ENCODE peak calls at places on chromosomes 16 and 17, in six cellular contexts. U is naive thymus-derived CD4-positive, alpha-beta T cell; O is IMR-90; R is mesendoderm; T is epithelial cell of proximal tubule; C is OCI-LY7. V is an unnamed sample.

GRCh38 chr17:73595068-73595865 is 49.0 kb downstream of the SDK2 start:
- DNase-seq in U (peak), O (no peak), R (peak), T (no peak), C (peak), V (no peak)

GRCh38 chr17:45175759-45176140 is 14.1 kb downstream of the HEXIM2 start:
- DNase-seq in U (no peak), O (no peak), R (no peak), T (no peak), C (no peak), V (no peak)

GRCh38 chr17:82246365-82247174 is 17.7 kb downstream of the SLC16A3 start:
- DNase-seq in U (no peak), O (peak), R (no peak), T (no peak), C (no peak), V (no peak)

GRCh38 chr17:82527893-82528292 is 8.4 kb downstream of the FOXK2 start:
- DNase-seq in U (no peak), O (no peak), R (no peak), T (no peak), C (no peak), V (no peak)

GRCh38 chr16:27617678-27618077 is 67.7 kb downstream of the KATNIP start:
- DNase-seq in U (no peak), O (no peak), R (no peak), T (no peak), C (no peak), V (no peak)

GRCh38 chr17:77569846-77570564 is 388.5 kb upstream of the TNRC6C start:
- DNase-seq in U (no peak), O (no peak), R (no peak), T (no peak), C (no peak), V (no peak)

GRCh38 chr17:73747221-73748002 is 103.2 kb upstream of the SDK2 start:
- DNase-seq in U (no peak), O (no peak), R (no peak), T (no peak), C (no peak), V (no peak)

GRCh38 chr16:46765050-46765449 is 16.9 kb upstream of the MYLK3 start:
- DNase-seq in U (no peak), O (peak), R (no peak), T (no peak), C (no peak), V (peak)

GRCh38 chr16:50190292-50190691 is 37.2 kb downstream of the TENT4B start:
- DNase-seq in U (no peak), O (no peak), R (no peak), T (no peak), C (no peak), V (no peak)

GRCh38 chr17:5822281-5823060 is 238.2 kb upstream of the NLRP1 start:
- DNase-seq in U (no peak), O (no peak), R (no peak), T (no peak), C (no peak), V (no peak)

GRCh38 chr17:53894591-53894990 is 71.9 kb downstream of the KIF2B start:
- DNase-seq in U (no peak), O (no peak), R (no peak), T (no peak), C (no peak), V (no peak)

GRCh38 chr16:70715113-70715711 is 29.4 kb upstream of the MTSS2 start:
- DNase-seq in U (no peak), O (peak), R (peak), T (peak), C (no peak), V (no peak)

GRCh38 chr16:49620158-49620867 is 235.6 kb downstream of the ZNF423 start:
- DNase-seq in U (no peak), O (peak), R (no peak), T (no peak), C (no peak), V (no peak)

GRCh38 chr17:28901866-28902818 is 737 bp downstream of the DHRS13 start:
- DNase-seq in U (peak), O (no peak), R (peak), T (no peak), C (peak), V (peak)

GRCh38 chr17:40121886-40122465 is at the start of gene MSL1:
- DNase-seq in U (peak), O (peak), R (peak), T (no peak), C (peak), V (no peak)

GRCh38 chr17:50681260-50682200 is 26.2 kb downstream of the ANKRD40 start:
- DNase-seq in U (no peak), O (peak), R (peak), T (no peak), C (no peak), V (peak)

GRCh38 chr16:86824751-86825310 is 246.5 kb downstream of the FOXL1 start:
- DNase-seq in U (no peak), O (peak), R (peak), T (no peak), C (no peak), V (no peak)

GRCh38 chr17:76918811-76919210 is 50.6 kb downstream of the MGAT5B start:
- DNase-seq in U (no peak), O (no peak), R (no peak), T (no peak), C (no peak), V (no peak)

GRCh38 chr17:27366438-27366837 is 72.5 kb downstream of the WSB1 start:
- DNase-seq in U (no peak), O (no peak), R (no peak), T (no peak), C (no peak), V (no peak)

GRCh38 chr17:37671813-37672544 is 28.7 kb upstream of the DDX52 start:
- DNase-seq in U (no peak), O (peak), R (no peak), T (peak), C (no peak), V (no peak)

GRCh38 chr16:57739756-57740422 is 4.3 kb downstream of the KATNB1 start:
- DNase-seq in U (no peak), O (no peak), R (no peak), T (no peak), C (no peak), V (no peak)

GRCh38 chr16:35908942-35909341 is 2449.5 kb downstream of the TP53TG3F start:
- DNase-seq in U (no peak), O (no peak), R (peak), T (no peak), C (peak), V (peak)

GRCh38 chr16:21646091-21646490 is 6.3 kb downstream of the IGSF6 start:
- DNase-seq in U (no peak), O (no peak), R (no peak), T (no peak), C (no peak), V (no peak)
- H3K4me3 ChIP-seq in U (peak), O (no peak), R (no peak), T (no peak), C (peak), V (peak)

DNA sequence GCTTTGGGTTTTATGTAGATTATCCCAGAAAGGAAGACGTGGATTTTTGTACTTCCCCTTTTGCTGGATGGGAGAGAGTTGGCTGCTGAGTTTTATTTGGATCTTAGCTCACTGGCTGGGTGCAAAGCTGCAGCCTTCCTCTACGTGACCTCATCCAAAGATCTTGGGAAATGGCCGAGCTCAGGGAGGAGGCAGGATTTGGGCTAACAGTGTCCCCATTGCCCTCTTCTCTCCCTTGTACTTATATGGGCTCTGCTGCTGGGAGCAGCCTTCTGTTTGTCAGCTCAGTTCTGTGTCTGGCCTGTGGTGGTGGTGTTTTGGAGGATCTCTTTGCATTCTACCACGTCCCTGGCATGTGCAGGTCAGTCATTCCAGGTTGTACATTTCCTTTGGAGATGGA is 2.0 kb downstream of the AOC3 start:
- DNase-seq in U (no peak), O (no peak), R (no peak), T (no peak), C (no peak), V (no peak)
- H3K4me3 ChIP-seq in U (no peak), O (no peak), R (no peak), T (no peak), C (no peak), V (no peak)

GRCh38 chr16:30785126-30786106 is 1.6 kb downstream of the ZNF629 start:
- DNase-seq in U (no peak), O (no peak), R (no peak), T (no peak), C (no peak), V (no peak)
- H3K4me3 ChIP-seq in U (no peak), O (peak), R (no peak), T (peak), C (no peak), V (no peak)

GRCh38 chr16:88533381-88533831 is 36.8 kb upstream of the ZC3H18 start:
- DNase-seq in U (no peak), O (peak), R (peak), T (no peak), C (no peak), V (no peak)
- H3K4me3 ChIP-seq in U (no peak), O (peak), R (no peak), T (peak), C (no peak), V (no peak)

GRCh38 chr17:59669944-59670343 is 37.3 kb downstream of the PTRH2 start:
- DNase-seq in U (no peak), O (no peak), R (no peak), T (no peak), C (no peak), V (no peak)

GRCh38 chr17:59666235-59666634 is 41.0 kb downstream of the PTRH2 start:
- DNase-seq in U (no peak), O (no peak), R (no peak), T (no peak), C (no peak), V (no peak)

GRCh38 chr17:59668816-59669215 is 38.4 kb downstream of the PTRH2 start:
- DNase-seq in U (no peak), O (peak), R (no peak), T (peak), C (no peak), V (no peak)

GRCh38 chr17:59671386-59671785 is 35.8 kb downstream of the PTRH2 start:
- DNase-seq in U (no peak), O (peak), R (no peak), T (no peak), C (no peak), V (no peak)

DNA sequence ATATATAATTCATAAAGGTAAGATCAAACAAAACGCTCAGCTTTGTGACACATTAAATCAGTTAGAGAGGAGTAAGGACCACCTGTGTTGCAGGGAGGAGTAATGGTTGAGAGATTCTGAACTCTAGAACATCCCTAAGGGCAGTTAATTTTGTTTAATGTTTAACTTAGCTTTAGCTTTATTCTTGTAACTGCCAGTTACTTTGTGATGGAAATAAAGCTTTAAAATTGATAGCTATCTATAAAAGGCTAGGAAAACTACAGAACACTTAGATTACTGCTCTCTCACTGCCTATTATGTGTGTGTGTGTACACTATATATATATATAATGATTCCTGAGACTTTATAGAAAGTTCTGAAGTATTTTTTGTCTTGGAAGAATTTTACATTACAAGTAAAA is 37.8 kb downstream of the PTRH2 start:
- DNase-seq in U (no peak), O (no peak), R (no peak), T (peak), C (no peak), V (no peak)
- H3K4me3 ChIP-seq in U (no peak), O (no peak), R (no peak), T (peak), C (no peak), V (no peak)

DNA sequence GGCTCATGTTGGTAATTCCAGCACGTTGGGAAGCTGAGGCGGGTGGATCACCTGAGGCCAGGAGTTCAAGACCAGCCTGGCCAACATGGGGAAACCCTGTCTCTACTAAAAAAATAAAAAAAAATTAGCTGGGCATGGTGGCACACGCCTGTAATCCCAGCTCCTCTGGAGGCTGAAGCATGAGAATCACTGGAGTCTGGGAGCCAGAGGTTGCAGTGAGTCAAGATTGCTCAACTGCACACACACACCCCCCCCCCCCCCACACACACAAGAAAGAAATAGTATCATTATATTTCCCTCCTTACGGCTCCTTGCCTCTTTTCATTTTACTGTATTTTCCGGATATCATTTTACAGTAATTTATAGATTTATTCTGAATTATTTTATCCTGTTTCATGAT is 963.1 kb upstream of the GOT2 start:
- DNase-seq in U (no peak), O (no peak), R (no peak), T (no peak), C (no peak), V (no peak)
- H3K4me3 ChIP-seq in U (no peak), O (no peak), R (no peak), T (no peak), C (no peak), V (no peak)

V was measured in Jurkat, Clone E6-1.